ENCODE peak calls at places on chromosomes 6 and 20, in four cellular contexts. One of them, this sample, is unnamed.

GRCh38 chr20:3470208-3470626 is 601 bp upstream of the ATRN start:
- DNase-seq in OCI-LY7: no peak
- DNase-seq in SK-N-SH: no peak
- DNase-seq in neural progenitor cell: no peak
- DNase-seq in this sample: no peak

GRCh38 chr20:50226093-50226974 is 35.7 kb downstream of the CEBPB start:
- DNase-seq in OCI-LY7: no peak
- DNase-seq in SK-N-SH: no peak
- DNase-seq in neural progenitor cell: no peak
- DNase-seq in this sample: peak; percentile 73

GRCh38 chr6:112502348-112503130 is 155.4 kb downstream of the RFPL4B start:
- DNase-seq in OCI-LY7: no peak
- DNase-seq in SK-N-SH: peak; percentile 26
- DNase-seq in neural progenitor cell: peak; percentile 16
- DNase-seq in this sample: peak; percentile 52

GRCh38 chr6:125798734-125799510 is 8.2 kb downstream of the NCOA7 start:
- DNase-seq in OCI-LY7: peak; percentile 83
- DNase-seq in SK-N-SH: no peak
- DNase-seq in neural progenitor cell: no peak
- DNase-seq in this sample: peak; percentile 18

GRCh38 chr20:58471161-58471834 is 43.9 kb downstream of the APCDD1L start:
- DNase-seq in OCI-LY7: no peak
- DNase-seq in SK-N-SH: peak; percentile 92
- DNase-seq in neural progenitor cell: no peak
- DNase-seq in this sample: peak; percentile 6

GRCh38 chr20:24918579-24919566 is 30.2 kb upstream of the CST7 start:
- DNase-seq in OCI-LY7: no peak
- DNase-seq in SK-N-SH: no peak
- DNase-seq in neural progenitor cell: no peak
- DNase-seq in this sample: no peak

GRCh38 chr6:143579703-143580102 is 68.2 kb upstream of the FUCA2 start:
- DNase-seq in OCI-LY7: no peak
- DNase-seq in SK-N-SH: no peak
- DNase-seq in neural progenitor cell: no peak
- DNase-seq in this sample: peak; percentile 96

GRCh38 chr6:10256113-10256690 is 158.7 kb downstream of the TFAP2A start:
- DNase-seq in OCI-LY7: peak; percentile 37
- DNase-seq in SK-N-SH: peak; percentile 7
- DNase-seq in neural progenitor cell: peak; percentile 22
- DNase-seq in this sample: peak; percentile 28

GRCh38 chr20:1134836-1135235 is 16.4 kb downstream of the PSMF1 start:
- DNase-seq in OCI-LY7: no peak
- DNase-seq in SK-N-SH: no peak
- DNase-seq in neural progenitor cell: no peak
- DNase-seq in this sample: no peak
- H4K20me1 ChIP-seq in OCI-LY7: no peaks in the 10 kb centered on the region
- H4K20me1 ChIP-seq in SK-N-SH: peaks cover 3% of the 10 kb centered on the region
- H4K20me1 ChIP-seq in neural progenitor cell: no peaks in the 10 kb centered on the region
- H4K20me1 ChIP-seq in this sample: no peaks in the 10 kb centered on the region

GRCh38 chr6:26271640-26272090 is 93.3 kb upstream of the BTN3A2 start:
- DNase-seq in OCI-LY7: no peak
- DNase-seq in SK-N-SH: no peak
- DNase-seq in neural progenitor cell: no peak
- DNase-seq in this sample: no peak

GRCh38 chr6:26269406-26270120 is 95.4 kb upstream of the BTN3A2 start:
- DNase-seq in OCI-LY7: peak; percentile 76
- DNase-seq in SK-N-SH: no peak
- DNase-seq in neural progenitor cell: no peak
- DNase-seq in this sample: no peak

GRCh38 chr6:26270903-26271639 is 93.9 kb upstream of the BTN3A2 start:
- DNase-seq in OCI-LY7: peak; percentile 98
- DNase-seq in SK-N-SH: peak; percentile 87
- DNase-seq in neural progenitor cell: peak; percentile 93
- DNase-seq in this sample: peak; percentile 90

GRCh38 chr6:26268659-26269402 is 96.2 kb upstream of the BTN3A2 start:
- DNase-seq in OCI-LY7: peak; percentile 45
- DNase-seq in SK-N-SH: no peak
- DNase-seq in neural progenitor cell: peak; percentile 87
- DNase-seq in this sample: peak; percentile 44

GRCh38 chr6:26270121-26270861 is 94.7 kb upstream of the BTN3A2 start:
- DNase-seq in OCI-LY7: peak; percentile 86
- DNase-seq in SK-N-SH: no peak
- DNase-seq in neural progenitor cell: peak; percentile 60
- DNase-seq in this sample: no peak
- TF ChIP-seq EZH2phosphoT487 in OCI-LY7: no peak
- TF ChIP-seq EZH2phosphoT487 in SK-N-SH: no peak
- TF ChIP-seq EZH2phosphoT487 in neural progenitor cell: no peak
- TF ChIP-seq EZH2phosphoT487 in this sample: no peak

GRCh38 chr6:118710616-118711015 is 59.2 kb upstream of the CEP85L start:
- DNase-seq in OCI-LY7: no peak
- DNase-seq in SK-N-SH: no peak
- DNase-seq in neural progenitor cell: no peak
- DNase-seq in this sample: no peak
- H3K4me2 ChIP-seq in OCI-LY7: peak overlapping the region; percentile 82
- H3K4me2 ChIP-seq in SK-N-SH: no peak overlapping the region
- H3K4me2 ChIP-seq in neural progenitor cell: no peak overlapping the region
- H3K4me2 ChIP-seq in this sample: no peak overlapping the region

GRCh38 chr6:110390404-110390803 is 25.0 kb downstream of the DDO start:
- DNase-seq in OCI-LY7: no peak
- DNase-seq in SK-N-SH: no peak
- DNase-seq in neural progenitor cell: no peak
- DNase-seq in this sample: no peak
- H4K20me1 ChIP-seq in OCI-LY7: no peaks in the 10 kb centered on the region
- H4K20me1 ChIP-seq in SK-N-SH: no peaks in the 10 kb centered on the region
- H4K20me1 ChIP-seq in neural progenitor cell: no peaks in the 10 kb centered on the region
- H4K20me1 ChIP-seq in this sample: no peaks in the 10 kb centered on the region

DNA sequence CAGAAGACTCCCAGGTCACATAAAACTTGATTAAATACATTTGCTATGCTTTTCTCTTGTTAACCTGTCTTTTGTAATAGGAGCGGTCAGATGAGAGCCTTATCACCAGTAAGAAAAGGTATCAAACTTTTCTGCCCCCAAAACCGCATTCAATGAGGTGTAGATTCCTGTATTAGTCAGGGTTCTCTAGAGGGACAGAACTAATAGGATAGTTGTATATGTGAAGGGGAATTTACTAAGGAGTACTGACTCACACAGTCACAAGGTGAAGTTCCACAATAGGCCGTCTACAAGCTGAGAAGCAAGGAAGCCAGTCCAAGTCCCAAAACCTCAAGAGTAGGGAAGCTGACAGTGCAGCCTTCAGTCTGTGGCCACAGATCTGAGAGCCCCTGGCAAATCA is 32.7 kb downstream of the PTPRK start:
- DNase-seq in OCI-LY7: no peak
- DNase-seq in SK-N-SH: no peak
- DNase-seq in neural progenitor cell: no peak
- DNase-seq in this sample: peak; percentile 24
- TF ChIP-seq EZH2phosphoT487 in OCI-LY7: no peak
- TF ChIP-seq EZH2phosphoT487 in SK-N-SH: no peak
- TF ChIP-seq EZH2phosphoT487 in neural progenitor cell: no peak
- TF ChIP-seq EZH2phosphoT487 in this sample: no peak

This sample was measured in GM23248.